ENCODE peak calls at places on chromosome 2, in five cellular contexts. J, T, W, K and N are unnamed samples.

GRCh38 chr2:205706769-205707375 is 24.6 kb downstream of the NRP2 start:
- DNase-seq in J (peak), T (peak), W (no peak), K (peak), N (peak)

GRCh38 chr2:174485763-174486613 is 841 bp downstream of the GPR155 start:
- DNase-seq in J (no peak), T (no peak), W (no peak), K (peak), N (no peak)

GRCh38 chr2:215427585-215427984 is 8.3 kb downstream of the FN1 start:
- DNase-seq in J (no peak), T (no peak), W (no peak), K (no peak), N (no peak)

GRCh38 chr2:114661926-114662670 is 219.7 kb downstream of the DPP10 start:
- DNase-seq in J (peak), T (peak), W (no peak), K (no peak), N (peak)

GRCh38 chr2:235263205-235264120 is 230.4 kb upstream of the AGAP1 start:
- DNase-seq in J (peak), T (peak), W (no peak), K (peak), N (peak)

GRCh38 chr2:36480028-36480427 is 117.9 kb downstream of the FEZ2 start:
- DNase-seq in J (no peak), T (no peak), W (no peak), K (no peak), N (no peak)

GRCh38 chr2:215749092-215749957 is 264.0 kb downstream of the MREG start:
- DNase-seq in J (peak), T (peak), W (peak), K (peak), N (peak)

GRCh38 chr2:148899638-148900318 is 24.8 kb downstream of the KIF5C start:
- DNase-seq in J (no peak), T (no peak), W (no peak), K (no peak), N (no peak)

GRCh38 chr2:161077367-161078210 is 82.6 kb upstream of the TANK start:
- DNase-seq in J (no peak), T (no peak), W (no peak), K (no peak), N (peak)

GRCh38 chr2:64750001-64750816 is 96.5 kb upstream of the SERTAD2 start:
- DNase-seq in J (peak), T (peak), W (peak), K (peak), N (peak)

GRCh38 chr2:61165946-61166345 is 4.0 kb downstream of the C2orf74 start:
- DNase-seq in J (no peak), T (no peak), W (no peak), K (no peak), N (no peak)

GRCh38 chr2:237879058-237879430 is 19.6 kb downstream of the RAMP1 start:
- DNase-seq in J (peak), T (no peak), W (peak), K (no peak), N (no peak)

GRCh38 chr2:216056739-216057138 is 24.9 kb downstream of the PECR start:
- DNase-seq in J (no peak), T (no peak), W (no peak), K (no peak), N (no peak)

GRCh38 chr2:199777315-199777714 is 73.7 kb downstream of the FTCDNL1 start:
- DNase-seq in J (no peak), T (no peak), W (no peak), K (no peak), N (no peak)

GRCh38 chr2:53632714-53633113 is 134.9 kb upstream of the CHAC2 start:
- DNase-seq in J (no peak), T (no peak), W (no peak), K (no peak), N (no peak)

GRCh38 chr2:179184610-179185009 is 80.0 kb downstream of the SESTD1 start:
- DNase-seq in J (no peak), T (no peak), W (no peak), K (no peak), N (no peak)

GRCh38 chr2:71781695-71782228 is 328.4 kb downstream of the DYSF start:
- DNase-seq in J (no peak), T (no peak), W (no peak), K (no peak), N (no peak)

GRCh38 chr2:23689891-23690290 is 237.0 kb downstream of the ATAD2B start:
- DNase-seq in J (no peak), T (peak), W (no peak), K (no peak), N (no peak)

GRCh38 chr2:105576050-105576439 is 168.7 kb upstream of the NCK2 start:
- DNase-seq in J (no peak), T (no peak), W (no peak), K (no peak), N (no peak)

GRCh38 chr2:111246620-111247061 is 125.9 kb downstream of the BCL2L11 start:
- DNase-seq in J (no peak), T (no peak), W (no peak), K (no peak), N (no peak)

GRCh38 chr2:106542730-106543359 is 55.7 kb downstream of the CD8B2 start:
- DNase-seq in J (no peak), T (peak), W (no peak), K (peak), N (peak)

GRCh38 chr2:10558281-10559030 is 110.3 kb upstream of the ODC1 start:
- DNase-seq in J (peak), T (no peak), W (no peak), K (no peak), N (no peak)

GRCh38 chr2:231674587-231675334 is 33.6 kb upstream of the PTMA start:
- DNase-seq in J (peak), T (peak), W (peak), K (peak), N (peak)

GRCh38 chr2:191318037-191318728 is 73.0 kb downstream of the MYO1B start:
- DNase-seq in J (no peak), T (no peak), W (no peak), K (no peak), N (peak)

GRCh38 chr2:191318729-191319078 is 73.5 kb downstream of the MYO1B start:
- DNase-seq in J (no peak), T (no peak), W (no peak), K (peak), N (no peak)

GRCh38 chr2:191320881-191321280 is 75.7 kb downstream of the MYO1B start:
- DNase-seq in J (no peak), T (no peak), W (no peak), K (no peak), N (no peak)

GRCh38 chr2:191321861-191322662 is 76.9 kb downstream of the MYO1B start:
- DNase-seq in J (no peak), T (no peak), W (no peak), K (peak), N (no peak)

GRCh38 chr2:191319181-191319580 is 74.0 kb downstream of the MYO1B start:
- DNase-seq in J (no peak), T (no peak), W (no peak), K (no peak), N (no peak)
- H3K27ac ChIP-seq in J (no peak), T (no peak), W (peak), K (no peak), N (peak)

DNA sequence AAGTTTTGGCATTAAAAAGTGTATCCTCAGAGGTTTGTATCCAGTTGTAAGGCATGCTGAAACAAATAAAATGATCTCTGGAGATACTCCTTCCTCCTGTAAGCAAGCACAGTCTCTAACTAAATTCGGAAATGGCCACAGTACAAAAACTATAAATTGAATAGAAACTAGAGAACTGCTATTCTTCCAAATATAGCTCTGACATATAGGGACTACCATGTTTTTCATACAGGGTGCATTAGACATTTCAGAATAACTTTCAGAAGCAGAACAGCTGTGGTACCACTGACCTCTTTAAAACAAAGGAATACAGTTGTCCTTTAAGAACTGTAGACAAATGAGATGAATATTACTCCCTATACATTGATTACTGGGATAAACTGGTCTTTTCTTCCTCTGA is 568.5 kb downstream of the ARHGAP15 start:
- DNase-seq in J (no peak), T (no peak), W (no peak), K (no peak), N (no peak)
- H3K27ac ChIP-seq in J (no peak), T (no peak), W (no peak), K (no peak), N (no peak)

DNA sequence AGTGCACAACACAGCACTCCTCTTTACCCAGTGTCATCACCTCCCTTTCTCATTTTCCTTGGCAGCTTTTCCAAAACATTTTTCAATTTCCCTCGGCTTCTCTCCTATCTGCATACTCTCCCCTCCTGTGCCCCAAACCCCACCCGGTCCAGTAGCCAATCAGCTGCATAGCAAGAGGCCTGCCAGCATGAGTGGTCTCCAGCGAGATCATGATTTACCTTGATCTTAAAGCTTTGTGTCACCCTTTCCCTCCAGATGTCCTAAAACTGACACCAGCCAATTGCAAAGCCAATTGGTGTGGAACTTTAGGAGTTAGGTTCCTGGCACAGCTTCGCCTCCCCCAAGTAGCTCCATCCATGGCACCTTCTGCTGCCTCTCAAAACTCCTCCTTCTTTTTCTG is 45.2 kb upstream of the SH3RF3 start:
- DNase-seq in J (no peak), T (no peak), W (no peak), K (no peak), N (no peak)
- H3K27ac ChIP-seq in J (no peak), T (no peak), W (no peak), K (no peak), N (no peak)

DNA sequence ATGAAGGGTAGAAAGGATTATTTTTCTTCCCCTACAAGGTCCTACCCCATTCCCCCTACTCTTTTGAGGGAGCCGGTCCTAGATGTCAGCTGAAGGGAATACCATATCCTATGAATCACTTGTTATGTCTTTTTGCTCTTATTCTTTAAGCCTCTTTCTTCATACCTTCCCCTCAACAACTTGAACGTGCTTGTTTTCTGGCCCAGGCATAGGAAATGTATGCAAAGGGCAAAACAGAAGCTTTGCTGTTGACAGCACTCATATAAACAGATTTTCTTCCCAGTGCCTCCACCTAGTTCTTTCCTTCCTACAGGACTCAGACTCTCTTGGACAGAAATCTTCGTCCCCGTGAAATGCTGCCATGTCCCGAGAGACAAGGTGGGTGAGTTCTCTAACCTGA is 64.6 kb downstream of the TMEM17 start:
- DNase-seq in J (no peak), T (no peak), W (no peak), K (no peak), N (no peak)
- H3K27ac ChIP-seq in J (no peak), T (no peak), W (no peak), K (no peak), N (no peak)

GRCh38 chr2:208148803-208149202 is 2.8 kb upstream of the CRYGB start:
- DNase-seq in J (no peak), T (no peak), W (no peak), K (no peak), N (no peak)

GRCh38 chr2:208147008-208147407 is 1.1 kb upstream of the CRYGB start:
- DNase-seq in J (no peak), T (no peak), W (no peak), K (no peak), N (no peak)

GRCh38 chr2:208146006-208146405 is at the start of gene CRYGB:
- DNase-seq in J (no peak), T (no peak), W (no peak), K (no peak), N (no peak)

GRCh38 chr2:208150094-208150493 is 4.1 kb upstream of the CRYGB start:
- DNase-seq in J (no peak), T (no peak), W (no peak), K (no peak), N (no peak)

GRCh38 chr2:208147759-208148158 is 1.8 kb upstream of the CRYGB start:
- DNase-seq in J (no peak), T (no peak), W (no peak), K (no peak), N (no peak)
- H3K27ac ChIP-seq in J (no peak), T (no peak), W (no peak), K (no peak), N (no peak)

GRCh38 chr2:9087151-9087681 is 83.7 kb upstream of the MBOAT2 start:
- DNase-seq in J (no peak), T (no peak), W (no peak), K (no peak), N (no peak)
- H3K27ac ChIP-seq in J (no peak), T (no peak), W (no peak), K (no peak), N (no peak)

GRCh38 chr2:217935245-217935879 is 67.4 kb downstream of the TNS1 start:
- DNase-seq in J (peak), T (peak), W (no peak), K (no peak), N (no peak)

GRCh38 chr2:217936952-217937351 is 65.8 kb downstream of the TNS1 start:
- DNase-seq in J (peak), T (no peak), W (no peak), K (no peak), N (no peak)

GRCh38 chr2:217934321-217935131 is 68.3 kb downstream of the TNS1 start:
- DNase-seq in J (peak), T (peak), W (peak), K (no peak), N (peak)

GRCh38 chr2:217937446-217937845 is 65.3 kb downstream of the TNS1 start:
- DNase-seq in J (peak), T (peak), W (no peak), K (no peak), N (no peak)

DNA sequence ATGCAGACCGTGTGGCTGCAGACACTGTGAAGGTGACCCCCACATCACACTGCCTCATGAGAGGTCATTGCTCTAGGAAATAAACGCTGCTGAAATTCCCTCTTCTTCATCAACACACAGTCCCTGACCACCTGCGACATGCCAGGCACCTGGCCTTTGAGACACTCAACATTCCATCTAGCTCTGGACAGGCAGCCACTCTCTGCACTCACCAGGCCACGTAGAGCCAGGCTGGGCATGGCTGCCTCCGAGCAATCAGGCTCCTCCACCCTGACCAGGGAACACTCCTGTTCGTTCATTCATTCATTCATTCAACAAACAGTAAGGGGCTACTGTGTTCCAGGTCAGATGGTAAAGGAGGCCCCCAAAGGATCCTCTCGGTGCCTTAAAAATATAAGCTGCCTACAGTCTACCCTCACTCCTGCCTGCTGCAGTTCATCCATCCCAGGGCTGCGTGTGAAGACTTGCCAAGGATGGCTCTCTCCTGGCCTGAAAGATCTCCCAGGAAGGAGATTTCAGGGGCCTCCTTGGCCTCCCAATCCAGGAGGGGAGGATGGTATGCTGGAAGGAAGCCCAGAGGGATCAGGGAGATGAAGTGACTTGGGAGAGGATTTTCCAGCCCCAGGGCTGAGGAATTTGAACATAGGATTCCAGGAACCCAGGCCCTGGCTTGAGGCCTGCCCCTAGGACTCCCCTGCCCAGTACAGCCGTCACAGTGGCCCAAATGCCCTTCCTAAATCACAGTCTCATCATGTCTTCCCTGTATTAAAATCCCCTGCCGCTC is 66.7 kb downstream of the TNS1 start:
- DNase-seq in J (peak), T (peak), W (no peak), K (no peak), N (no peak)
- H3K27ac ChIP-seq in J (peak), T (peak), W (peak), K (no peak), N (peak)

DNA sequence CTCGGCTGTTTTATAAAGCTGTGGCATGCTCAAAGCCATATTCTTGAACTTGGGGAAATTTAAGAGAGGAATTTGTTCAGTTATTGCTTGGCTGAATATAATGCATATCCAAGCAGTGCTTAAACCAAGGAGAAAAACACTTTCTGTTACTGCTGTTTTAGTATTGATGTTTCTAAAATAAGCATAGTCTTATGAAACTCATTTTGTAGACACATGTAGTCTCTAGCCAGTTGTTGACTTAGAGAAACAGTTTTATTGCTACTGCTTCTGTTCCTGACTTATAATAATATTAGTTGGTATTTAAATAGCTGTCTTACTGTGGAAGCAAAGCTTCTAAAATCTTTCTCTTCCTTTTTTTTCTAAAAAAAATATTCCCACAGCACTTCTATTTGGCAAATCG is 121.8 kb downstream of the MTX2 start:
- DNase-seq in J (no peak), T (no peak), W (no peak), K (no peak), N (no peak)
- H3K27ac ChIP-seq in J (no peak), T (no peak), W (peak), K (no peak), N (peak)

DNA sequence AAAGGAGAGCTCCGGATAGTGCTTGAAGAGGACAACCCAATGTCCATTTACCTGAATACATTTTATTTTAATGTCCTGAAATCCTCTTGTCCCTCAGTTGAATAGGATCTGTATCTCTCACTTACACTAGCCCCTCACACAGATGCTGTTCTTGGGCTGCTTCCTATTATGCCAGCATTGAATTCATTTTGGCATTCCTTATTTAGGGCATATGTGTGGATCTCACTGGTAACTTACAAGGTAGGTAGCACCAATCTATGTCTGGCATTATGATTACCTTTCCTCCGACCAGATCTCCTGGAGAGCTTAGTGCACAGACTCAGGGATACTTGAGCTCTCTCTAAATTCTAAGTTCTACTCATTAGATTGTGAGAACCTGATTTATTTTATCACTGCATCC is 799.8 kb upstream of the FSHR start:
- DNase-seq in J (no peak), T (no peak), W (no peak), K (no peak), N (no peak)
- H3K27ac ChIP-seq in J (no peak), T (no peak), W (no peak), K (no peak), N (no peak)